ENCODE peak calls at places on chromosome 15, in eight cellular contexts. U is naive B cell; E is HFF-Myc; V is endothelial cell; B is stimulated activated CD4-positive, alpha-beta T cell treated with anti-CD3 and anti-CD28 coated beads, Interleukin-12 subunit alpha, Interleukin-12 subunit beta, amount 100 ng/mL, for 48 hours; L is activated CD8-positive, alpha-beta memory T cell treated with anti-CD3 and anti-CD28 coated beads for 1 hour; F is BE2C; J is fibroblast of mammary gland. S is an unnamed sample.

GRCh38 chr15:82928711-82929110 is 23.8 kb downstream of the HOMER2 start:
- DNase-seq in F (no peak), V (no peak), L (no peak), U (no peak), J (no peak), E (no peak), B (no peak), S (no peak)

GRCh38 chr15:94174399-94174802 is 57.0 kb upstream of the MCTP2 start:
- DNase-seq in V (no peak), B (no peak), J (peak; percentile 43), U (peak; percentile 57), L (no peak), E (no peak), F (no peak), S (no peak)

GRCh38 chr15:96321422-96322391 is 8.8 kb upstream of the NR2F2 start:
- DNase-seq in J (peak; percentile 26), F (no peak), B (no peak), V (no peak), E (no peak), L (no peak), U (no peak), S (no peak)

GRCh38 chr15:74605810-74606179 is 9.8 kb upstream of the CLK3 start:
- DNase-seq in V (no peak), J (no peak), U (no peak), E (no peak), L (no peak), F (no peak), B (no peak), S (no peak)

GRCh38 chr15:90083419-90083818 is 18.8 kb downstream of the IDH2 start:
- DNase-seq in V (no peak), L (no peak), E (no peak), J (no peak), F (no peak), B (no peak), U (no peak), S (no peak)

GRCh38 chr15:74723754-74724334 is 1.5 kb downstream of the CYP1A1 start:
- DNase-seq in E (no peak), J (peak; percentile 31), V (peak; percentile 37), U (no peak), F (no peak), B (no peak), L (no peak), S (peak; percentile 87)

GRCh38 chr15:34355241-34355640 is 11.8 kb downstream of the LPCAT4 start:
- DNase-seq in U (no peak), F (no peak), E (no peak), L (no peak), J (peak; percentile 29), B (no peak), V (no peak), S (no peak)

GRCh38 chr15:36373549-36373948 is 205.9 kb upstream of the CDIN1 start:
- DNase-seq in F (no peak), B (no peak), V (no peak), J (peak; percentile 73), E (no peak), L (no peak), U (no peak), S (no peak)

GRCh38 chr15:93895976-93896770 is 335.2 kb upstream of the MCTP2 start:
- DNase-seq in V (no peak), J (no peak), U (no peak), E (no peak), B (no peak), L (no peak), F (no peak), S (no peak)

GRCh38 chr15:75928680-75929608 is 25.3 kb downstream of the FBXO22 start:
- DNase-seq in U (no peak), V (peak; percentile 62), J (no peak), B (no peak), E (no peak), L (no peak), F (peak; percentile 64), S (peak; percentile 25)

GRCh38 chr15:87369269-87369668 is 887.3 kb downstream of the NTRK3 start:
- DNase-seq in U (no peak), L (no peak), E (peak; percentile 90), B (no peak), V (no peak), J (peak; percentile 84), F (no peak), S (no peak)

GRCh38 chr15:29126208-29126536 is 143.4 kb downstream of the NSMCE3 start:
- DNase-seq in L (no peak), E (no peak), F (peak; percentile 17), B (no peak), U (no peak), V (no peak), J (no peak), S (no peak)

GRCh38 chr15:77034620-77035467 is 36.1 kb downstream of the TSPAN3 start:
- DNase-seq in J (no peak), B (no peak), V (peak; percentile 67), L (no peak), U (peak; percentile 40), E (no peak), F (peak; percentile 47), S (no peak)

GRCh38 chr15:39804026-39804425 is 21.4 kb upstream of the FSIP1 start:
- DNase-seq in J (peak; percentile 81), V (no peak), U (no peak), E (no peak), B (no peak), F (no peak), L (no peak), S (no peak)

GRCh38 chr15:91524534-91524933 is 329.0 kb upstream of the SLCO3A1 start:
- DNase-seq in V (no peak), F (no peak), B (no peak), U (no peak), L (no peak), E (no peak), J (no peak), S (no peak)

GRCh38 chr15:62469874-62470688 is 305.0 kb upstream of the C2CD4B start:
- DNase-seq in E (no peak), U (no peak), L (no peak), V (no peak), J (peak; percentile 90), B (no peak), F (no peak), S (no peak)

GRCh38 chr15:66615846-66616245 is 50.0 kb upstream of the LCTL start:
- DNase-seq in F (no peak), U (no peak), V (no peak), L (no peak), B (no peak), J (no peak), E (no peak), S (no peak)

GRCh38 chr15:73804421-73804820 is 51.3 kb upstream of the INSYN1 start:
- DNase-seq in E (no peak), U (no peak), B (no peak), J (no peak), L (no peak), V (no peak), F (no peak), S (no peak)

GRCh38 chr15:56440226-56440770 is 24.6 kb downstream of the MNS1 start:
- DNase-seq in J (no peak), V (no peak), U (no peak), E (no peak), L (no peak), F (no peak), B (no peak), S (no peak)

GRCh38 chr15:59268199-59268979 is 61.7 kb downstream of the LDHAL6B start:
- DNase-seq in L (no peak), F (no peak), U (no peak), J (peak; percentile 85), B (no peak), E (peak; percentile 6), V (no peak), S (no peak)

GRCh38 chr15:52803543-52804306 is 13.6 kb upstream of the ONECUT1 start:
- DNase-seq in J (no peak), V (peak; percentile 18), F (no peak), U (no peak), B (no peak), L (no peak), E (no peak), S (no peak)

GRCh38 chr15:44550734-44551133 is 13.8 kb downstream of the EIF3J start:
- DNase-seq in U (peak; percentile 26), J (no peak), F (no peak), B (no peak), E (no peak), L (no peak), V (no peak), S (no peak)

GRCh38 chr15:96408591-96409183 is 78.2 kb downstream of the NR2F2 start:
- DNase-seq in U (no peak), B (no peak), V (no peak), J (no peak), F (no peak), E (no peak), L (no peak), S (no peak)

GRCh38 chr15:90654233-90655124 is 62.7 kb upstream of the BLM start:
- DNase-seq in V (no peak), U (no peak), L (no peak), E (no peak), B (no peak), J (no peak), F (no peak), S (no peak)

GRCh38 chr15:58931985-58932384 is 1.5 kb downstream of the SLTM start:
- DNase-seq in L (no peak), V (no peak), B (no peak), J (peak; percentile 60), F (no peak), U (no peak), E (no peak), S (peak; percentile 52)

GRCh38 chr15:92069308-92070244 is 216.1 kb downstream of the SLCO3A1 start:
- DNase-seq in E (no peak), V (no peak), B (peak; percentile 51), L (peak; percentile 20), U (no peak), F (no peak), J (peak; percentile 84), S (no peak)

GRCh38 chr15:81388431-81388760 is 14.4 kb upstream of the TMC3 start:
- DNase-seq in U (no peak), J (no peak), E (no peak), L (no peak), V (no peak), F (no peak), B (no peak), S (no peak)

S was measured in T47D.